ENCODE peak calls at places on chromosomes 2 and 18, in eight cellular contexts. W is cardiac fibroblast; M is CD4-positive, alpha-beta T cell; L is thoracic aorta; R is GM10248; Q is heart right ventricle; S is sigmoid colon; B is GM06990. X is an unnamed sample.

GRCh38 chr2:74181739-74182138 is 3.1 kb upstream of the MOB1A start:
- DNase-seq in W (no peak), M (no peak), L (no peak), R (peak), Q (no peak), S (peak), B (peak), X (no peak)

GRCh38 chr2:84944257-84944909 is 26.6 kb upstream of the KCMF1 start:
- DNase-seq in W (no peak), M (no peak), L (no peak), R (no peak), Q (no peak), S (no peak), B (no peak), X (no peak)

GRCh38 chr2:19739256-19739655 is 162.5 kb downstream of the TTC32 start:
- DNase-seq in W (no peak), M (no peak), L (no peak), R (no peak), Q (no peak), S (no peak), B (no peak), X (no peak)

GRCh38 chr2:77487074-77487803 is 34.9 kb downstream of the LRRTM4 start:
- DNase-seq in W (no peak), M (no peak), L (no peak), R (no peak), Q (no peak), S (no peak), B (no peak), X (no peak)

GRCh38 chr2:146982393-146982846 is 862.4 kb upstream of the ACVR2A start:
- DNase-seq in W (peak), M (no peak), L (no peak), R (no peak), Q (no peak), S (peak), B (no peak), X (peak)

GRCh38 chr18:13379930-13380665 is 161.5 kb downstream of the LDLRAD4 start:
- DNase-seq in W (no peak), M (no peak), L (no peak), R (no peak), Q (peak), S (peak), B (no peak), X (no peak)

GRCh38 chr2:29238497-29238896 is 123.3 kb downstream of the CLIP4 start:
- DNase-seq in W (peak), M (no peak), L (no peak), R (peak), Q (no peak), S (peak), B (no peak), X (no peak)

GRCh38 chr2:215002500-215002899 is 135.9 kb downstream of the ABCA12 start:
- DNase-seq in W (peak), M (no peak), L (no peak), R (peak), Q (no peak), S (no peak), B (no peak), X (peak)

GRCh38 chr2:188786368-188786781 is 187.8 kb upstream of the COL3A1 start:
- DNase-seq in W (peak), M (no peak), L (no peak), R (no peak), Q (no peak), S (peak), B (no peak), X (no peak)

GRCh38 chr2:19747310-19748072 is 154.3 kb downstream of the TTC32 start:
- DNase-seq in W (peak), M (no peak), L (no peak), R (no peak), Q (no peak), S (no peak), B (no peak), X (no peak)

GRCh38 chr2:160429248-160430000 is 64.2 kb downstream of the RBMS1 start:
- DNase-seq in W (peak), M (no peak), L (no peak), R (peak), Q (no peak), S (no peak), B (no peak), X (no peak)

GRCh38 chr2:236969767-236970655 is 115.7 kb upstream of the COPS8 start:
- DNase-seq in W (no peak), M (peak), L (no peak), R (no peak), Q (no peak), S (no peak), B (no peak), X (no peak)

GRCh38 chr2:217166241-217166640 is 306.4 kb upstream of the TNP1 start:
- DNase-seq in W (peak), M (no peak), L (no peak), R (no peak), Q (no peak), S (no peak), B (peak), X (peak)

GRCh38 chr2:120289221-120289906 is 36.7 kb downstream of the RALB start:
- DNase-seq in W (peak), M (no peak), L (no peak), R (no peak), Q (no peak), S (no peak), B (no peak), X (no peak)

GRCh38 chr2:38723173-38723572 is 28.0 kb downstream of the SRSF7 start:
- DNase-seq in W (no peak), M (no peak), L (no peak), R (peak), Q (no peak), S (no peak), B (peak), X (no peak)

GRCh38 chr18:6948656-6949055 is 168.9 kb downstream of the LAMA1 start:
- DNase-seq in W (no peak), M (no peak), L (no peak), R (no peak), Q (no peak), S (no peak), B (no peak), X (no peak)

GRCh38 chr2:140797718-140798117 is 1333.1 kb downstream of the LRP1B start:
- DNase-seq in W (no peak), M (no peak), L (no peak), R (peak), Q (no peak), S (no peak), B (peak), X (no peak)

GRCh38 chr18:74806700-74807416 is 209.2 kb downstream of the ZNF407 start:
- DNase-seq in W (peak), M (no peak), L (no peak), R (peak), Q (no peak), S (no peak), B (peak), X (peak)

GRCh38 chr2:213934560-213934959 is 476.3 kb upstream of the VWC2L start:
- DNase-seq in W (peak), M (no peak), L (no peak), R (peak), Q (no peak), S (no peak), B (peak), X (no peak)
- TF ChIP-seq CTCF in W (peak), M (peak), L (peak), R (peak), Q (no peak), S (no peak), B (peak), X (no peak)

GRCh38 chr2:209977386-209978239 is 24.8 kb upstream of the RPE start:
- DNase-seq in W (peak), M (no peak), L (no peak), R (peak), Q (no peak), S (no peak), B (no peak), X (no peak)
- TF ChIP-seq CTCF in W (peak), M (peak), L (peak), R (peak), Q (peak), S (peak), B (peak), X (peak)

GRCh38 chr2:238159676-238160205 is 971 bp downstream of the ERFE start:
- DNase-seq in W (no peak), M (no peak), L (no peak), R (no peak), Q (peak), S (no peak), B (no peak), X (no peak)

GRCh38 chr2:238158807-238159539 is at the start of gene ERFE:
- DNase-seq in W (peak), M (peak), L (no peak), R (peak), Q (peak), S (no peak), B (peak), X (no peak)

GRCh38 chr2:238162171-238162515 is 3.4 kb downstream of the ERFE start:
- DNase-seq in W (no peak), M (no peak), L (no peak), R (no peak), Q (no peak), S (no peak), B (no peak), X (no peak)

GRCh38 chr2:238161291-238162051 is 2.7 kb downstream of the ERFE start:
- DNase-seq in W (no peak), M (no peak), L (no peak), R (no peak), Q (no peak), S (no peak), B (no peak), X (no peak)

GRCh38 chr2:238160206-238161129 is 1.7 kb downstream of the ERFE start:
- DNase-seq in W (peak), M (no peak), L (no peak), R (no peak), Q (peak), S (no peak), B (no peak), X (no peak)
- TF ChIP-seq CTCF in W (peak), M (peak), L (no peak), R (peak), Q (no peak), S (peak), B (peak), X (peak)

GRCh38 chr2:222672068-222672401 is 577 bp downstream of the MOGAT1 start:
- DNase-seq in W (no peak), M (no peak), L (no peak), R (no peak), Q (no peak), S (no peak), B (no peak), X (no peak)

GRCh38 chr2:222670191-222671038 is 1.0 kb upstream of the MOGAT1 start:
- DNase-seq in W (no peak), M (no peak), L (no peak), R (no peak), Q (no peak), S (no peak), B (no peak), X (no peak)

GRCh38 chr2:222673273-222673672 is 1.8 kb downstream of the MOGAT1 start:
- DNase-seq in W (no peak), M (no peak), L (no peak), R (no peak), Q (no peak), S (no peak), B (no peak), X (no peak)

GRCh38 chr2:222669353-222669752 is 2.1 kb upstream of the MOGAT1 start:
- DNase-seq in W (no peak), M (no peak), L (no peak), R (no peak), Q (no peak), S (no peak), B (no peak), X (no peak)

GRCh38 chr2:222671259-222672067 is at the start of gene MOGAT1:
- DNase-seq in W (no peak), M (no peak), L (no peak), R (peak), Q (peak), S (no peak), B (no peak), X (no peak)
- TF ChIP-seq CTCF in W (no peak), M (no peak), L (peak), R (no peak), Q (no peak), S (no peak), B (no peak), X (no peak)

GRCh38 chr18:24273596-24273995 is 124.0 kb downstream of the OSBPL1A start:
- DNase-seq in W (peak), M (no peak), L (no peak), R (no peak), Q (no peak), S (no peak), B (no peak), X (no peak)

GRCh38 chr18:24270937-24271380 is 126.7 kb downstream of the OSBPL1A start:
- DNase-seq in W (peak), M (no peak), L (no peak), R (no peak), Q (no peak), S (no peak), B (no peak), X (peak)

GRCh38 chr18:24268784-24269550 is 128.7 kb downstream of the OSBPL1A start:
- DNase-seq in W (no peak), M (no peak), L (no peak), R (no peak), Q (no peak), S (no peak), B (no peak), X (no peak)

GRCh38 chr18:24270358-24270936 is 127.2 kb downstream of the OSBPL1A start:
- DNase-seq in W (no peak), M (no peak), L (no peak), R (no peak), Q (no peak), S (no peak), B (no peak), X (no peak)

DNA sequence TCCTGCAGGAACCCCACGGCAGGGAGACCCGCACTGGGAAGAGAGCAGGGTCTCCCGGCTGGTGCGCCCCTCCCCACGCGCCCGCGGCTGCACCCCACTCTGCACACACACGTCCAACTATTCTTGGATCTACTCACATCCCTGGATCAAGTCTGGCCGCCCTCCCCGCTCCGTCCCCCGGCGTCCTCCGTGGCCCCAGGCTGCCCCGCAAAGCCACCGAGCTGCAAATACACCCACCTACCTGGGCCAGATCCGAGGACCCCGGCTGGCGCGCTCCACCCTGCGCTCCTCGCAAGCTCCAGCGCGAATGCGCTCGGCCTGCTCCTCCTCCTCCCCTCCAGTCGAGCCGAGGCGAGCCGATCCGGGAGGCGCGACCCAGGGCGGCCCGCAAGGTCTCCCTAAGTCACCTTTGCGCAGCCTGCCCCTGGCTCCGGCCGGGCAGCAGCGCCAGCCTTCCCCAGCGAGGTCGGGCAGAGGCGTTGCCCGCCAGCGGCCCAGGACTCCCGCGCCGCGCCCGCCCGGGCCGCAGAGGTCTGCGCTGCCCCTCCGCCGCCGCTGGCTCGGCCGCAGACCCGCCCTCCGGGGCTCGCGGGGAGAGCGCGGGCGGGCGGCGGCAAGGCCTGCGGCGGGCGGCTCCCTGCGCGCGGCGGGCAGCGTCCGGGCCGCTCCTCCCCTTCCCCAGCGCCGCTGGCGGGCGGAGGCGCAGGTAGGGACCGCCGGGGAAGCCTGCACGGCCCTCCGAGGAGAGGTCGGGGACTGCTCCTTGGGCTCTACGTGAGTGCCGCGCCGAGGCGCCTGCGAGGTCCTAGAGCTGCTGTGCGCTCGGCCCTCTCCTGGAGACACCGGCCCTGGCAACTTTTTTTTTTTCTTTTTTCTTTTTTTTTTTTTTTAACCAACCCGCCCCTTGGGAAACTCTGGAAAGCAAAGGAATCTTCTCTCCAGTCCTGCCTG is 126.0 kb downstream of the OSBPL1A start:
- DNase-seq in W (peak), M (no peak), L (no peak), R (peak), Q (peak), S (peak), B (peak), X (peak)
- TF ChIP-seq CTCF in W (peak), M (no peak), L (no peak), R (no peak), Q (no peak), S (peak), B (peak), X (peak)

GRCh38 chr2:135785032-135785431 is 43.4 kb downstream of the UBXN4 start:
- DNase-seq in W (peak), M (no peak), L (no peak), R (no peak), Q (no peak), S (no peak), B (no peak), X (no peak)
- TF ChIP-seq CTCF in W (peak), M (no peak), L (no peak), R (no peak), Q (no peak), S (peak), B (no peak), X (no peak)